ENCODE peak calls at places on chromosomes 11 and 22, in seven cellular contexts. X, E, R, L, M, T and N are unnamed samples.

GRCh38 chr11:2891901-2892214 is 6.3 kb upstream of the CDKN1C start:
- DNase-seq in X (no peak), E (no peak), R (no peak), L (no peak), M (peak), T (no peak), N (no peak)

GRCh38 chr11:96254087-96254486 is 88.9 kb downstream of the MAML2 start:
- DNase-seq in X (no peak), E (peak), R (no peak), L (no peak), M (no peak), T (no peak), N (no peak)

GRCh38 chr11:94151903-94152677 is 23.4 kb downstream of the PANX1 start:
- DNase-seq in X (no peak), E (no peak), R (peak), L (peak), M (no peak), T (peak), N (peak)

GRCh38 chr11:28123151-28123571 is 15.0 kb downstream of the METTL15 start:
- DNase-seq in X (no peak), E (no peak), R (no peak), L (no peak), M (no peak), T (peak), N (no peak)

GRCh38 chr11:287821-288327 is 1.1 kb upstream of the PGGHG start:
- DNase-seq in X (no peak), E (no peak), R (no peak), L (peak), M (peak), T (no peak), N (no peak)

GRCh38 chr11:11998091-11998781 is 10.2 kb downstream of the DKK3 start:
- DNase-seq in X (no peak), E (no peak), R (peak), L (peak), M (no peak), T (peak), N (no peak)

GRCh38 chr22:26172389-26172990 is 3.2 kb downstream of the SEZ6L start:
- DNase-seq in X (no peak), E (no peak), R (no peak), L (peak), M (no peak), T (no peak), N (no peak)

GRCh38 chr11:75473684-75474083 is 40.7 kb upstream of the KLHL35 start:
- DNase-seq in X (no peak), E (no peak), R (no peak), L (no peak), M (no peak), T (no peak), N (no peak)

GRCh38 chr11:10996678-10997077 is 138.8 kb upstream of the ZBED5 start:
- DNase-seq in X (no peak), E (no peak), R (no peak), L (no peak), M (no peak), T (no peak), N (no peak)

GRCh38 chr11:116420770-116421528 is 351.8 kb downstream of the BUD13 start:
- DNase-seq in X (no peak), E (no peak), R (no peak), L (peak), M (no peak), T (no peak), N (no peak)